ENCODE peak calls at places on chromosomes 7 and 10, in eight cellular contexts. L is naive thymus-derived CD4-positive, alpha-beta T cell; S is nucleus accumbens; P is HEK293T; F is astrocyte of the spinal cord; O is kidney tubule cell; Q is head of caudate nucleus; G is activated naive CD8-positive, alpha-beta T cell treated with anti-CD3 and anti-CD28 coated beads, Interleukin-2, amount 50 U/mL, for 24 hours. Y is an unnamed sample.
A peak's percentile ranks its signal among the peaks of the same experiment; 100 is the strongest.

GRCh38 chr7:157612664-157613561 is 276.1 kb downstream of the DNAJB6 start:
- DNase-seq in O (peak; percentile 30), F (peak; percentile 4), P (no peak), G (peak; percentile 53), S (no peak), L (peak; percentile 75), Q (no peak), Y (no peak)

GRCh38 chr10:23381298-23381697 is 36.7 kb upstream of the C10orf67 start:
- DNase-seq in O (no peak), Q (no peak), P (no peak), S (no peak), F (no peak), L (no peak), G (no peak), Y (no peak)

GRCh38 chr10:89158446-89158845 is 48.7 kb downstream of the CH25H start:
- DNase-seq in G (no peak), Q (no peak), S (no peak), F (peak; percentile 71), O (peak; percentile 15), P (no peak), L (no peak), Y (no peak)

GRCh38 chr7:22561356-22561755 is 61.4 kb upstream of the STEAP1B start:
- DNase-seq in G (no peak), S (no peak), L (no peak), P (no peak), F (peak; percentile 100), O (peak; percentile 98), Q (peak; percentile 47), Y (no peak)

GRCh38 chr7:1902231-1902855 is 232.3 kb downstream of the ELFN1 start:
- DNase-seq in S (no peak), F (no peak), G (no peak), Q (no peak), P (no peak), L (no peak), O (no peak), Y (no peak)

GRCh38 chr7:82146491-82146890 is 297.1 kb downstream of the CACNA2D1 start:
- DNase-seq in G (no peak), F (no peak), L (no peak), Q (no peak), O (peak; percentile 3), S (no peak), P (no peak), Y (no peak)

GRCh38 chr7:75623390-75624133 is 115.2 kb downstream of the HIP1 start:
- DNase-seq in P (no peak), Q (peak; percentile 77), G (no peak), L (no peak), F (no peak), O (no peak), S (no peak), Y (no peak)

GRCh38 chr10:98790817-98791216 is 344.1 kb upstream of the HPS1 start:
- DNase-seq in L (no peak), F (no peak), G (no peak), O (no peak), Q (no peak), S (no peak), P (peak; percentile 25), Y (peak; percentile 41)

GRCh38 chr7:55557666-55558188 is 14.6 kb downstream of the VOPP1 start:
- DNase-seq in G (peak; percentile 32), L (no peak), F (no peak), P (no peak), S (no peak), O (no peak), Q (peak; percentile 24), Y (no peak)

GRCh38 chr10:15209827-15210509 is 41.5 kb upstream of the NMT2 start:
- DNase-seq in P (peak; percentile 80), S (peak; percentile 79), O (peak; percentile 75), L (peak; percentile 75), Q (peak; percentile 96), G (peak; percentile 88), F (peak; percentile 69), Y (peak; percentile 69)

GRCh38 chr7:125480762-125481161 is 551.1 kb upstream of the POT1 start:
- DNase-seq in L (no peak), S (no peak), G (no peak), Q (no peak), F (no peak), O (no peak), P (no peak), Y (no peak)

GRCh38 chr7:104264281-104264680 is 56.5 kb upstream of the ORC5 start:
- DNase-seq in O (peak; percentile 22), G (no peak), P (no peak), Q (no peak), S (no peak), L (no peak), F (peak; percentile 10), Y (peak; percentile 80)

GRCh38 chr7:68482800-68483199 is 1115.5 kb upstream of the AUTS2 start:
- DNase-seq in L (no peak), O (no peak), G (no peak), S (no peak), P (no peak), F (no peak), Q (no peak), Y (no peak)

GRCh38 chr7:3592438-3593134 is 291.5 kb downstream of the SDK1 start:
- DNase-seq in Q (no peak), S (no peak), P (no peak), G (no peak), O (peak; percentile 8), L (no peak), F (peak; percentile 15), Y (no peak)

GRCh38 chr7:73517241-73517995 is 4.7 kb downstream of the BAZ1B start:
- DNase-seq in S (no peak), L (no peak), Q (no peak), O (no peak), F (no peak), P (no peak), G (no peak), Y (no peak)

GRCh38 chr10:122098924-122099323 is 110.0 kb downstream of the TACC2 start:
- DNase-seq in O (no peak), P (no peak), F (no peak), S (no peak), G (no peak), Q (no peak), L (no peak), Y (no peak)

GRCh38 chr10:64071218-64071617 is 550.0 kb downstream of the REEP3 start:
- DNase-seq in F (no peak), O (no peak), Q (no peak), G (no peak), P (no peak), L (no peak), S (no peak), Y (no peak)

GRCh38 chr10:5812283-5813090 is 747 bp downstream of the GDI2 start:
- DNase-seq in L (no peak), F (peak; percentile 15), O (peak; percentile 47), P (peak; percentile 43), S (peak; percentile 44), Q (peak; percentile 71), G (peak; percentile 56), Y (peak; percentile 54)

GRCh38 chr10:104076743-104077160 is 8.9 kb downstream of the COL17A1 start:
- DNase-seq in L (no peak), S (peak; percentile 22), P (peak; percentile 47), G (no peak), Q (peak; percentile 81), O (peak; percentile 18), F (peak; percentile 62), Y (no peak)